ENCODE peak calls at places on chromosome 18, in six cellular contexts. Q, D, B, T, I and J are unnamed samples.
A peak's percentile ranks its signal among the peaks of the same experiment; 100 is the strongest.

GRCh38 chr18:45464619-45465018 is 150.7 kb upstream of the SLC14A2 start:
- DNase-seq in T (peak; percentile 16), B (no peak), I (peak; percentile 55), Q (no peak), D (no peak), J (no peak)

GRCh38 chr18:48690494-48690893 is 151.7 kb downstream of the CTIF start:
- DNase-seq in I (no peak), B (no peak), Q (no peak), T (no peak), D (no peak), J (no peak)

GRCh38 chr18:51537487-51537886 is 340.0 kb upstream of the MEX3C start:
- DNase-seq in I (no peak), T (peak; percentile 59), Q (peak; percentile 2), D (peak; percentile 0), B (peak; percentile 28), J (peak; percentile 70)

GRCh38 chr18:2847341-2848144 is 737 bp downstream of the EMILIN2 start:
- DNase-seq in T (no peak), B (peak; percentile 26), I (no peak), D (peak; percentile 68), Q (peak; percentile 38), J (no peak)

GRCh38 chr18:12403601-12404506 is 3.9 kb upstream of the PRELID3A start:
- DNase-seq in B (no peak), D (peak; percentile 93), Q (no peak), I (no peak), T (no peak), J (no peak)

GRCh38 chr18:79030680-79031079 is 38.5 kb upstream of the ATP9B start:
- DNase-seq in B (no peak), I (no peak), Q (no peak), T (no peak), D (no peak), J (no peak)

GRCh38 chr18:26617151-26617554 is 68.8 kb upstream of the KCTD1 start:
- DNase-seq in D (peak; percentile 94), B (no peak), Q (no peak), T (no peak), I (no peak), J (no peak)

GRCh38 chr18:40878371-40878770 is 1076.7 kb upstream of the PIK3C3 start:
- DNase-seq in I (no peak), T (no peak), Q (no peak), B (no peak), D (no peak), J (no peak)

GRCh38 chr18:72460210-72460680 is 83.9 kb downstream of the CBLN2 start:
- DNase-seq in T (no peak), D (no peak), Q (no peak), I (no peak), B (no peak), J (no peak)

GRCh38 chr18:3177902-3178687 is 41.7 kb downstream of the MYOM1 start:
- DNase-seq in D (no peak), T (no peak), B (no peak), I (no peak), Q (no peak), J (no peak)

GRCh38 chr18:8261651-8262091 is 347.6 kb upstream of the RAB12 start:
- DNase-seq in T (no peak), B (no peak), Q (no peak), D (no peak), I (no peak), J (no peak)

GRCh38 chr18:58096658-58097057 is 52.6 kb downstream of the NEDD4L start:
- DNase-seq in I (no peak), D (no peak), B (no peak), T (no peak), Q (no peak), J (no peak)

GRCh38 chr18:49250819-49251388 is 209.5 kb downstream of the DYM start:
- DNase-seq in D (peak; percentile 40), B (no peak), T (no peak), I (no peak), Q (peak; percentile 15), J (no peak)

GRCh38 chr18:49609416-49610284 is 47.8 kb downstream of the LIPG start:
- DNase-seq in D (peak; percentile 53), I (no peak), B (no peak), T (no peak), Q (no peak), J (no peak)

GRCh38 chr18:78980777-78981651 is 1.4 kb downstream of the SALL3 start:
- DNase-seq in T (no peak), I (no peak), B (no peak), D (no peak), Q (no peak), J (no peak)

GRCh38 chr18:76357585-76358265 is 137.3 kb downstream of the ZNF516 start:
- DNase-seq in T (no peak), I (no peak), D (no peak), B (no peak), Q (no peak), J (no peak)

GRCh38 chr18:22399949-22400348 is 17.8 kb downstream of the CTAGE1 start:
- DNase-seq in Q (no peak), T (no peak), B (no peak), I (no peak), D (peak; percentile 29), J (no peak)

GRCh38 chr18:35085450-35086032 is 44.3 kb downstream of the MAPRE2 start:
- DNase-seq in D (no peak), B (no peak), Q (no peak), I (no peak), T (no peak), J (no peak)

GRCh38 chr18:54187372-54187771 is 37.1 kb downstream of the MBD2 start:
- DNase-seq in T (no peak), Q (no peak), I (no peak), D (no peak), B (no peak), J (no peak)

GRCh38 chr18:9827856-9828793 is 57.6 kb upstream of the TXNDC2 start:
- DNase-seq in D (peak; percentile 99), T (no peak), I (no peak), B (no peak), Q (no peak), J (no peak)